ENCODE peak calls at places on chromosome 17, in eight cellular contexts. X is fibroblast of lung, D is K562, S is DND-41, M is neural progenitor cell, E is HepG2, Y is GM23338, G is astrocyte. V is an unnamed sample.

GRCh38 chr17:28147026-28147425 is 104.5 kb downstream of the NLK start:
- DNase-seq in D (no peak), M (no peak), Y (no peak), X (peak; percentile 16), S (no peak), G (no peak), E (no peak), V (no peak)

GRCh38 chr17:41333836-41334235 is 16.8 kb downstream of the KRT33A start:
- DNase-seq in M (no peak), X (no peak), S (no peak), D (no peak), Y (no peak), G (no peak), E (no peak), V (no peak)

GRCh38 chr17:17036520-17036998 is 5.7 kb upstream of the MPRIP start:
- DNase-seq in G (no peak), D (no peak), S (no peak), X (peak; percentile 19), M (no peak), E (no peak), Y (no peak), V (no peak)

GRCh38 chr17:35898283-35899070 is 18.3 kb upstream of the CCL5 start:
- DNase-seq in X (no peak), Y (no peak), E (no peak), S (peak; percentile 76), M (no peak), G (no peak), D (no peak), V (no peak)

GRCh38 chr17:378068-378467 is 25.5 kb upstream of the RPH3AL start:
- DNase-seq in S (no peak), D (no peak), E (no peak), G (no peak), X (no peak), Y (peak; percentile 28), M (peak; percentile 42), V (no peak)

GRCh38 chr17:12667299-12667958 is 1.7 kb downstream of the MYOCD start:
- DNase-seq in S (no peak), M (peak; percentile 85), G (peak; percentile 38), X (peak; percentile 56), Y (peak; percentile 88), D (peak; percentile 34), E (peak; percentile 62), V (no peak)

GRCh38 chr17:82970818-82971610 is 108.4 kb upstream of the METRNL start:
- DNase-seq in D (no peak), G (no peak), S (no peak), X (no peak), M (no peak), E (no peak), Y (no peak), V (no peak)

GRCh38 chr17:13635951-13636350 is 34.2 kb upstream of the HS3ST3A1 start:
- DNase-seq in G (peak; percentile 35), M (no peak), E (no peak), S (no peak), D (no peak), Y (no peak), X (peak; percentile 32), V (no peak)

GRCh38 chr17:61335105-61335844 is 64.4 kb upstream of the TBX2 start:
- DNase-seq in S (no peak), E (peak; percentile 70), X (peak; percentile 82), Y (no peak), D (no peak), M (no peak), G (peak; percentile 73), V (no peak)

GRCh38 chr17:83126275-83126930 is 47.0 kb downstream of the METRNL start:
- DNase-seq in S (no peak), X (no peak), G (no peak), D (peak; percentile 30), E (no peak), Y (no peak), M (no peak), V (no peak)

GRCh38 chr17:43540821-43541674 is 5.1 kb downstream of the ETV4 start:
- DNase-seq in E (no peak), G (no peak), M (peak; percentile 56), D (no peak), S (no peak), Y (peak; percentile 91), X (no peak), V (no peak)

GRCh38 chr17:42347198-42347597 is 41.0 kb downstream of the STAT3 start:
- DNase-seq in S (no peak), D (no peak), E (no peak), G (peak; percentile 85), M (no peak), X (peak; percentile 87), Y (no peak), V (peak; percentile 77)

GRCh38 chr17:42290577-42290976 is 2.3 kb downstream of the STAT5A start:
- DNase-seq in Y (no peak), E (no peak), X (no peak), M (no peak), S (no peak), D (no peak), G (no peak), V (no peak)

GRCh38 chr17:18960241-18960665 is 8.3 kb downstream of the SLC5A10 start:
- DNase-seq in X (no peak), M (no peak), S (no peak), G (no peak), E (no peak), D (no peak), Y (no peak), V (no peak)

GRCh38 chr17:79814966-79815835 is 18.3 kb upstream of the CBX8 start:
- DNase-seq in Y (peak; percentile 60), S (no peak), M (peak; percentile 66), G (no peak), D (no peak), X (no peak), E (no peak), V (peak; percentile 25)

GRCh38 chr17:58351710-58352017 is 337 bp downstream of the SUPT4H1 start:
- DNase-seq in X (no peak), M (no peak), D (no peak), G (no peak), S (no peak), Y (peak; percentile 28), E (no peak), V (no peak)

GRCh38 chr17:49992933-49993422 is 2.0 kb downstream of the DLX3 start:
- DNase-seq in E (no peak), S (no peak), Y (no peak), X (no peak), M (peak; percentile 1), G (no peak), D (no peak), V (no peak)

GRCh38 chr17:49995055-49995738 is at the start of gene DLX3:
- DNase-seq in M (peak; percentile 95), S (no peak), E (no peak), Y (peak; percentile 93), D (no peak), X (peak; percentile 68), G (peak; percentile 60), V (peak; percentile 73)

GRCh38 chr17:49992191-49992932 is 2.7 kb downstream of the DLX3 start:
- DNase-seq in M (peak; percentile 3), D (no peak), S (no peak), G (no peak), E (no peak), X (no peak), Y (peak; percentile 37), V (no peak)

GRCh38 chr17:49994085-49995054 is 654 bp downstream of the DLX3 start:
- DNase-seq in X (no peak), S (no peak), D (no peak), E (no peak), M (peak; percentile 53), Y (peak; percentile 75), G (no peak), V (no peak)

DNA sequence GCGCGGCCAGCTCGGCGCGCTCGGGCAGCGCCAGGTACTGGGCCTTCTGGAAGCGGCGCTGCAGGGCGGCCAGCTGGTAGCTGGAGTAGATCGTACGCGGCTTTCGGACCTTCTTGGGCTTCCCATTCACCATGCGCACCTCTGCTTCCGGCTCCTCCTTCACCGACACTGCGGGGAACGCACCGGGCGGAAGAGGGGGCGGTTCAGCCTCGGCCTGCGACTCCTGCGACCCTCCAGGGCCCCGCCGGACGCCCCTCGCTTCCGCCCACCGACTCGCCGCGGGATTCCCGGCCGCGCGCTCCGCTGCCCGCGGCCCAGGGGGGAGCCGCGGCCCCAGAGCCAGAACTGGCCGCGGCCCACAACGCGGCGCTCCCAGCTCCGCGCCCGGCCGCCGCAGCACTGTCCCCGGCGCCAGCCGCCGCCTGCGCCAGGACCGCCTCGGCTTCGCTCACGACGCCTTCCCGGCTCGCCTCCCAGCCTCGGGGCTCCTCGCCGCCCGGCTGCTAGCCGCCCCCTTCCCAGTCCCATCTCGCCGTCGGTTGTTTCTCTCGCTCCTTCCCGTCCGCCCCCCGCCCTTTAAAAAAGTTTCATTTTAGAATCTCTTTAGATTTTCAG is 1.5 kb downstream of the DLX3 start:
- DNase-seq in D (no peak), E (no peak), G (no peak), M (peak; percentile 76), S (no peak), Y (peak; percentile 88), X (peak; percentile 23), V (no peak)
- TF ChIP-seq EZH2 in D (no peak), E (no peak), G (no peak), M (no peak), S (no peak), Y (peak; percentile 60), X (no peak), V (no peak)

GRCh38 chr17:34156741-34157589 is 98.1 kb upstream of the CCL2 start:
- DNase-seq in G (no peak), Y (no peak), X (no peak), M (peak; percentile 75), D (no peak), S (no peak), E (no peak), V (no peak)
- TF ChIP-seq EZH2 in G (peak; percentile 39), Y (no peak), X (peak; percentile 79), M (peak; percentile 75), D (no peak), S (no peak), E (no peak), V (no peak)

GRCh38 chr17:81037783-81038733 is 3.1 kb downstream of the BAIAP2 start:
- DNase-seq in Y (peak; percentile 57), D (no peak), X (no peak), S (no peak), G (no peak), M (no peak), E (no peak), V (no peak)
- TF ChIP-seq EZH2 in Y (no peak), D (no peak), X (no peak), S (no peak), G (no peak), M (no peak), E (no peak), V (no peak)

DNA sequence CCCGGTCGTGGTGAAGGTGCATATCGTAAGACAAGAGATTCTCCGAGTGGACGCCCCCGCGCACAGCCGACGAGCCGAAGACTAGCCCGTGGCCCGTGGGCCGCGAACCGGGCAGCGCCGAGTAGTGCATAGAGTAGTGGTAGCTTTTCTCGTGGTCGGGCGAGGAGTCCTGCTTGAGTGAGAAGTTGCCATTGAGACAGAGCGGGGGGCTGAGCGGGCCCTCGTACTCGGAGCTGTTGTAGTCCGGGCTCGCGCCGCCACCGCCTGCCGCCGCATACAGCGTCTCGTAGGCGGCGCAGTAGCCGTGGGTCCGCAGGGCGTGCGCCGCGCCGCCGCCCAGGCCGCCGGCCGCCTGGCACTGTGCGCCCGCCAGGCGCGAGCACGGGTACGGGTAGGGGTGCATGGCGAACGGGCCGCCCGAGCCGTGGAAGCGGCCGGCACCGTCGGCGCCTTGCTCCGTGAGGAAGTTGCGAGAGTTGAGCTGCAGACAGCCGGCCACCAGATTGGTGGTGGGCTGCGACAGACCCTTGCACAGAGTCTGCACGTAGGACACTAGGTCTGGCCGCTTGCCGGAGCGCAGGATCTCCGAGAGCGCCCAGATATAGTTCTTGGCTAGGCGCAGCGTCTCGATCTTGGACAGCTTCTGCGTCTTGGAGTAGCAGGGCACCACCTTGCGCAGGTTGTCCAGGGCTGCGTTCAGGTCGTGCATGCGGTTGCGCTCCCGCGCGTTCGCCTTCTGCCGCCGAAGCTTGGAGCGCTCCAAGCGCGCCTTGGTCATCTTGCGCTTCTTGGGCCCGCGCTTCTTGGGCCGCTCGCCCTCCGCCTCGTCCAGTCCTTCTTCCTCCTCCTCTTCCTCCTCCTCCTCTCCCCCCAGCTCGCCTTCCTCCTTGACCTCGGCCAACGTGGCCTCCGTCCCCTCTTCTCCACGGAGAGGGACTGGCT is 2.0 kb downstream of the NEUROD2 start:
- DNase-seq in Y (peak; percentile 77), X (peak; percentile 16), E (no peak), D (no peak), G (no peak), M (peak; percentile 79), S (no peak), V (peak; percentile 61)
- TF ChIP-seq EZH2 in Y (peak; percentile 93), X (peak; percentile 98), E (peak; percentile 86), D (no peak), G (peak; percentile 97), M (peak; percentile 90), S (no peak), V (peak; percentile 92)

V was measured in mammary epithelial cell.